ENCODE peak calls at places on chromosome 3, in seven cellular contexts. One of them, this sample, is unnamed.

GRCh38 chr3:31733234-31733667 is 200.5 kb downstream of the STT3B start:
- DNase-seq in astrocyte: no peak
- DNase-seq in astrocyte of the cerebellum: no peak
- DNase-seq in kidney epithelial cell: no peak
- DNase-seq in glutamatergic neuron: no peak
- DNase-seq in neural progenitor cell: no peak
- DNase-seq in dorsolateral prefrontal cortex: no peak
- DNase-seq in this sample: no peak

GRCh38 chr3:13157986-13158385 is 84.8 kb upstream of the IQSEC1 start:
- DNase-seq in astrocyte of the cerebellum: no peak
- DNase-seq in glutamatergic neuron: no peak
- DNase-seq in neural progenitor cell: no peak
- DNase-seq in astrocyte: no peak
- DNase-seq in dorsolateral prefrontal cortex: no peak
- DNase-seq in kidney epithelial cell: no peak
- DNase-seq in this sample: no peak

GRCh38 chr3:134640872-134641470 is 9.9 kb downstream of the KY start:
- DNase-seq in astrocyte: no peak
- DNase-seq in kidney epithelial cell: no peak
- DNase-seq in neural progenitor cell: peak
- DNase-seq in glutamatergic neuron: peak
- DNase-seq in dorsolateral prefrontal cortex: no peak
- DNase-seq in astrocyte of the cerebellum: no peak
- DNase-seq in this sample: peak

GRCh38 chr3:126364731-126365301 is 7.6 kb upstream of the KLF15 start:
- DNase-seq in astrocyte: no peak
- DNase-seq in glutamatergic neuron: no peak
- DNase-seq in neural progenitor cell: no peak
- DNase-seq in dorsolateral prefrontal cortex: no peak
- DNase-seq in kidney epithelial cell: no peak
- DNase-seq in astrocyte of the cerebellum: no peak
- DNase-seq in this sample: no peak

GRCh38 chr3:18308096-18308495 is 117.0 kb downstream of the SATB1 start:
- DNase-seq in astrocyte: no peak
- DNase-seq in glutamatergic neuron: no peak
- DNase-seq in astrocyte of the cerebellum: no peak
- DNase-seq in dorsolateral prefrontal cortex: no peak
- DNase-seq in neural progenitor cell: no peak
- DNase-seq in kidney epithelial cell: no peak
- DNase-seq in this sample: no peak

GRCh38 chr3:143559291-143559690 is 289.0 kb downstream of the SLC9A9 start:
- DNase-seq in astrocyte: no peak
- DNase-seq in dorsolateral prefrontal cortex: no peak
- DNase-seq in astrocyte of the cerebellum: no peak
- DNase-seq in neural progenitor cell: no peak
- DNase-seq in glutamatergic neuron: no peak
- DNase-seq in kidney epithelial cell: no peak
- DNase-seq in this sample: no peak

GRCh38 chr3:127304121-127304744 is 16.4 kb upstream of the PRR20G start:
- DNase-seq in glutamatergic neuron: no peak
- DNase-seq in astrocyte of the cerebellum: no peak
- DNase-seq in neural progenitor cell: peak
- DNase-seq in kidney epithelial cell: no peak
- DNase-seq in astrocyte: no peak
- DNase-seq in dorsolateral prefrontal cortex: no peak
- DNase-seq in this sample: no peak

GRCh38 chr3:195807681-195808121 is 4.0 kb downstream of the MUC4 start:
- DNase-seq in glutamatergic neuron: no peak
- DNase-seq in dorsolateral prefrontal cortex: no peak
- DNase-seq in astrocyte: no peak
- DNase-seq in neural progenitor cell: no peak
- DNase-seq in kidney epithelial cell: no peak
- DNase-seq in astrocyte of the cerebellum: no peak
- DNase-seq in this sample: no peak

GRCh38 chr3:155704771-155705559 is 39.9 kb downstream of the PLCH1 start:
- DNase-seq in astrocyte of the cerebellum: peak
- DNase-seq in astrocyte: peak
- DNase-seq in neural progenitor cell: peak
- DNase-seq in glutamatergic neuron: no peak
- DNase-seq in dorsolateral prefrontal cortex: no peak
- DNase-seq in kidney epithelial cell: no peak
- DNase-seq in this sample: no peak

GRCh38 chr3:65268411-65268810 is 580.6 kb upstream of the ADAMTS9 start:
- DNase-seq in glutamatergic neuron: no peak
- DNase-seq in dorsolateral prefrontal cortex: no peak
- DNase-seq in kidney epithelial cell: no peak
- DNase-seq in astrocyte of the cerebellum: no peak
- DNase-seq in neural progenitor cell: no peak
- DNase-seq in astrocyte: peak
- DNase-seq in this sample: no peak

GRCh38 chr3:23741403-23741706 is 64.4 kb upstream of the UBE2E1 start:
- DNase-seq in kidney epithelial cell: no peak
- DNase-seq in glutamatergic neuron: no peak
- DNase-seq in neural progenitor cell: no peak
- DNase-seq in astrocyte: no peak
- DNase-seq in astrocyte of the cerebellum: no peak
- DNase-seq in dorsolateral prefrontal cortex: no peak
- DNase-seq in this sample: no peak

GRCh38 chr3:111763968-111764367 is 95.1 kb upstream of the PHLDB2 start:
- DNase-seq in neural progenitor cell: no peak
- DNase-seq in astrocyte: peak
- DNase-seq in dorsolateral prefrontal cortex: no peak
- DNase-seq in glutamatergic neuron: no peak
- DNase-seq in kidney epithelial cell: no peak
- DNase-seq in astrocyte of the cerebellum: no peak
- DNase-seq in this sample: no peak

DNA sequence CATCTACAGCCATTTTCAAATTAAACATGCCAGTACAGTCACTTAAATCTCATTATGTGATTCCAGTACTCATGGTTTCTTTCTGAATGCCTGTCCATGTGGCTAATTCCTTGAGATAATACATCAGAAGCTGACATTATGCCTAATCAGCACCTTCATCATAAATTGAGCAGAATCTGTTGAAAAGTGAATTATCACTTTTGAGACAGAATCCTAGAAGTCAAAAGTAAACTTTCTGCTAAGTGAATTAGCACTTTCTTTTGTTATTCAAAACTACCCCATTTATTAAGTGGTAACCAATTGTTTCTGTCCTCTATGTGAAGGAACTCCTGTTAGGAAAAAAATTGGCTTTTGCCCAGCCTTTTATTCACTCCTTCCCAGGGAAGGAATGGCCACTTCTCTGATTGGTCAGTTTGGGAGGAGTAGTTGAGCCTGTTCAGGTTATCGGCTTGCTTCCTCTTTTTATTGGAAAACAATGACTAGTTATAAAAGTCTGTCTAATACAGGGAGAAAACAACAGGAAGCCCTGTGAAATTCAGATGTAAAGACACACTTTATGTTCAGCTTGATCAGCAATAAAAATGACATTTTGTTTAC is 40.5 kb downstream of the OSTN start:
- DNase-seq in glutamatergic neuron: no peak
- DNase-seq in dorsolateral prefrontal cortex: no peak
- DNase-seq in astrocyte: no peak
- DNase-seq in astrocyte of the cerebellum: no peak
- DNase-seq in neural progenitor cell: no peak
- DNase-seq in kidney epithelial cell: no peak
- DNase-seq in this sample: no peak
- TF ChIP-seq CTCF in glutamatergic neuron: no peak
- TF ChIP-seq CTCF in dorsolateral prefrontal cortex: no peak
- TF ChIP-seq CTCF in astrocyte: no peak
- TF ChIP-seq CTCF in astrocyte of the cerebellum: no peak
- TF ChIP-seq CTCF in neural progenitor cell: no peak
- TF ChIP-seq CTCF in kidney epithelial cell: no peak
- TF ChIP-seq CTCF in this sample: no peak

GRCh38 chr3:129023909-129024308 is 22.8 kb downstream of the EFCC1 start:
- DNase-seq in dorsolateral prefrontal cortex: no peak
- DNase-seq in astrocyte: no peak
- DNase-seq in kidney epithelial cell: no peak
- DNase-seq in neural progenitor cell: no peak
- DNase-seq in glutamatergic neuron: no peak
- DNase-seq in astrocyte of the cerebellum: no peak
- DNase-seq in this sample: no peak
- TF ChIP-seq CTCF in dorsolateral prefrontal cortex: no peak
- TF ChIP-seq CTCF in astrocyte: no peak
- TF ChIP-seq CTCF in kidney epithelial cell: peak
- TF ChIP-seq CTCF in neural progenitor cell: no peak
- TF ChIP-seq CTCF in glutamatergic neuron: no peak
- TF ChIP-seq CTCF in astrocyte of the cerebellum: peak
- TF ChIP-seq CTCF in this sample: peak

DNA sequence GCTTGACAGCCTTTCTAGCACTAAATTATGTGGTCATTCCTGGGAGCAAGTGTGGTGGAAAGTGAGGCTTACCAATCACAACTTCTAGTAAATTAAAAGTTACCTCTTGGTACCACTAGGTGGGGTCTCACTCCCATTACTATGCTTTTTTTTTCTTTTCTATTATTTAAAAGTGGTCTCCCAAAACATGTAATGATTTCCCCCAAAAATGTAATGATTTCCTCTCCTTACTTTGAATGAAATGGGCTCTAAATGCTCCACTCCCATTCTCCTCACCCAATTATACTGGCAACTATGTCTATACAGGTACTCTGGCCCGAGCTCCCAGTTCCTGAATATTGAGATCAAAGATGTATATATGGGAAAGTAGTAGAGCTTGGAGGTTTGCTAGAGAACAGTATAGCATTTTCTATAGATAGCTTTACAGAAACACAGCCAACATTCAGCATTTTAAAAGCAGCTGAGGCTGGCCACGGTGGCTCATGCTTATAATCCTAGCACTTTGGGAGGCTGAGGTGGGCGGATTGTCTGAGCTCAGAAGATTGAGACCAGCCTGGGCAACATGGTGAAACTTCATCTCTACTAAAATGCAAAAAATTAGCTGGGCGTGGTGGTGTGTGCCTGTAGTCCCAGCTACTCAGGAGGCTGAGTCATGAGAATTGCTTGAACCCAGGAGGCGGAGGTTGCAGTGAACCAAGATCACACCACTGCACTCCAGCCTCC is 70.9 kb downstream of the DCUN1D1 start:
- DNase-seq in astrocyte: peak
- DNase-seq in dorsolateral prefrontal cortex: no peak
- DNase-seq in glutamatergic neuron: no peak
- DNase-seq in neural progenitor cell: peak
- DNase-seq in astrocyte of the cerebellum: peak
- DNase-seq in kidney epithelial cell: peak
- DNase-seq in this sample: no peak
- TF ChIP-seq CTCF in astrocyte: peak
- TF ChIP-seq CTCF in dorsolateral prefrontal cortex: peak
- TF ChIP-seq CTCF in glutamatergic neuron: peak
- TF ChIP-seq CTCF in neural progenitor cell: peak
- TF ChIP-seq CTCF in astrocyte of the cerebellum: peak
- TF ChIP-seq CTCF in kidney epithelial cell: peak
- TF ChIP-seq CTCF in this sample: peak

DNA sequence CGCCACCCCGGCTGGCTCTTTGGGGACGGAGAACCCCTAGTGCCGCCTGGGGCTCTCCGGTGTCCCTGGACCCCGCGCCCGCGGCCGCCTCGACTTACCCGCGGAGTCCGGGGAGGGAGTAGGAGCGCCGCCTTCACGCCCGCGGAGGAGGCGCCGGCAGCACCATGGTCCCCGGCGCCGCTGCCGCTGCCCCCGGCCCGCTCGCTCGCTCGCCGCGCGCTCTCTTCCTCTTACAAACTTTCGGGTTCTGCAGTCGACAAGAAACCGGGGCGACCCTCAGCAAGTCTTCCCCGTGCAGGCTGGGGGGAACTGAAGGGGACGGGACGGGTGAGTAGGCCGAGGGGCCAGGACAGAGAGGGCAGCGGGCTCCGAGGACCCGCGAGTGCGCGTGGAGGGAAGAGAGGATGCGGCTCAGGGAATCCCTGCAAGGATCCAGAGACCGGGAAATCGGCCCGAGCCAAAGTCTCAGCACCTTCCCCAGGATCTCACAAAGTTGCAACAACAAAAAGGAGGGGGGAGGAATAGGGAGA is 2.0 kb downstream of the FOXP1 start:
- DNase-seq in glutamatergic neuron: peak
- DNase-seq in astrocyte: no peak
- DNase-seq in dorsolateral prefrontal cortex: peak
- DNase-seq in astrocyte of the cerebellum: no peak
- DNase-seq in kidney epithelial cell: no peak
- DNase-seq in neural progenitor cell: peak
- DNase-seq in this sample: peak
- TF ChIP-seq CTCF in glutamatergic neuron: no peak
- TF ChIP-seq CTCF in astrocyte: no peak
- TF ChIP-seq CTCF in dorsolateral prefrontal cortex: no peak
- TF ChIP-seq CTCF in astrocyte of the cerebellum: no peak
- TF ChIP-seq CTCF in kidney epithelial cell: no peak
- TF ChIP-seq CTCF in neural progenitor cell: peak
- TF ChIP-seq CTCF in this sample: no peak

GRCh38 chr3:147838650-147839049 is 429.5 kb downstream of the ZIC1 start:
- DNase-seq in kidney epithelial cell: no peak
- DNase-seq in astrocyte: no peak
- DNase-seq in astrocyte of the cerebellum: no peak
- DNase-seq in glutamatergic neuron: no peak
- DNase-seq in dorsolateral prefrontal cortex: no peak
- DNase-seq in neural progenitor cell: no peak
- DNase-seq in this sample: no peak
- TF ChIP-seq CTCF in kidney epithelial cell: peak
- TF ChIP-seq CTCF in astrocyte: no peak
- TF ChIP-seq CTCF in astrocyte of the cerebellum: no peak
- TF ChIP-seq CTCF in glutamatergic neuron: no peak
- TF ChIP-seq CTCF in dorsolateral prefrontal cortex: no peak
- TF ChIP-seq CTCF in neural progenitor cell: peak
- TF ChIP-seq CTCF in this sample: no peak

GRCh38 chr3:162799910-162800309 is 1303.3 kb downstream of the OTOL1 start:
- DNase-seq in glutamatergic neuron: no peak
- DNase-seq in astrocyte: no peak
- DNase-seq in neural progenitor cell: no peak
- DNase-seq in kidney epithelial cell: no peak
- DNase-seq in dorsolateral prefrontal cortex: no peak
- DNase-seq in astrocyte of the cerebellum: no peak
- DNase-seq in this sample: no peak
- TF ChIP-seq CTCF in glutamatergic neuron: no peak
- TF ChIP-seq CTCF in astrocyte: no peak
- TF ChIP-seq CTCF in neural progenitor cell: no peak
- TF ChIP-seq CTCF in kidney epithelial cell: no peak
- TF ChIP-seq CTCF in dorsolateral prefrontal cortex: no peak
- TF ChIP-seq CTCF in astrocyte of the cerebellum: no peak
- TF ChIP-seq CTCF in this sample: no peak

GRCh38 chr3:38707730-38708129 is 58.2 kb upstream of the SCN5A start:
- DNase-seq in kidney epithelial cell: no peak
- DNase-seq in glutamatergic neuron: no peak
- DNase-seq in neural progenitor cell: peak
- DNase-seq in astrocyte: no peak
- DNase-seq in astrocyte of the cerebellum: no peak
- DNase-seq in dorsolateral prefrontal cortex: no peak
- DNase-seq in this sample: no peak
- TF ChIP-seq CTCF in kidney epithelial cell: peak
- TF ChIP-seq CTCF in glutamatergic neuron: no peak
- TF ChIP-seq CTCF in neural progenitor cell: peak
- TF ChIP-seq CTCF in astrocyte: no peak
- TF ChIP-seq CTCF in astrocyte of the cerebellum: peak
- TF ChIP-seq CTCF in dorsolateral prefrontal cortex: no peak
- TF ChIP-seq CTCF in this sample: peak